ENCODE peak calls at places on chromosomes 4 and X, in nine cellular contexts. V is A673; C is left ventricle myocardium inferior; Q is activated T-helper 1 cell treated with anti-CD3 and anti-CD28 coated beads, Interleukin-2, amount 50 U/mL, for 16 hours; R is neural crest cell; Z is activated CD8-positive, alpha-beta memory T cell treated with anti-CD3 and anti-CD28 coated beads for 48 hours; K is kidney tubule cell; T is Jurkat, Clone E6-1; E is stimulated activated CD8-positive, alpha-beta memory T cell treated with anti-CD3 and anti-CD28 coated beads, Interleukin-15, amount 100 ng/mL, for 48 hours. X is an unnamed sample.

GRCh38 chr4:14827111-14827510 is 175.2 kb upstream of the CPEB2 start:
- DNase-seq in R (no peak), V (no peak), C (no peak), E (no peak), Z (no peak), Q (no peak), K (peak), T (no peak), X (no peak)

GRCh38 chrX:101176439-101176838 is 43.1 kb upstream of the DRP2 start:
- DNase-seq in K (no peak), R (no peak), Q (no peak), E (no peak), T (no peak), V (no peak), C (no peak), Z (no peak), X (no peak)

GRCh38 chr4:175891231-175891630 is 79.2 kb upstream of the GPM6A start:
- DNase-seq in Q (no peak), Z (no peak), K (no peak), V (no peak), C (no peak), R (no peak), E (no peak), T (no peak), X (peak)

GRCh38 chrX:37918168-37918567 is 70.8 kb upstream of the DYNLT3 start:
- DNase-seq in T (no peak), Q (no peak), C (no peak), R (no peak), E (no peak), Z (no peak), V (no peak), K (no peak), X (no peak)

GRCh38 chrX:140664939-140665338 is 44.6 kb upstream of the LINC00632 start:
- DNase-seq in V (peak), Z (no peak), T (peak), R (no peak), E (no peak), Q (no peak), K (peak), C (no peak), X (peak)

GRCh38 chrX:69031971-69032391 is 133.3 kb downstream of the PJA1 start:
- DNase-seq in V (no peak), Q (no peak), K (peak), Z (no peak), E (no peak), T (no peak), R (no peak), C (no peak), X (no peak)

GRCh38 chr4:40507977-40508376 is 121.7 kb downstream of the RBM47 start:
- DNase-seq in T (peak), Q (no peak), C (no peak), K (no peak), R (no peak), V (peak), E (no peak), Z (no peak), X (no peak)

GRCh38 chr4:51895816-51896408 is 53.0 kb downstream of the DCUN1D4 start:
- DNase-seq in C (peak), Z (peak), T (peak), Q (no peak), V (peak), E (peak), K (peak), R (peak), X (peak)

GRCh38 chr4:7897811-7898210 is 41.9 kb downstream of the AFAP1 start:
- DNase-seq in T (no peak), Q (no peak), E (no peak), V (no peak), C (no peak), K (no peak), R (no peak), Z (no peak), X (no peak)

GRCh38 chr4:183173580-183174526 is 74.8 kb downstream of the WWC2 start:
- DNase-seq in V (peak), E (no peak), R (no peak), K (no peak), Q (no peak), Z (no peak), C (no peak), T (no peak), X (no peak)

GRCh38 chrX:9566150-9566621 is 101.3 kb downstream of the TBL1X start:
- DNase-seq in T (peak), E (no peak), Q (no peak), K (peak), R (no peak), V (peak), Z (no peak), C (peak), X (peak)

GRCh38 chr4:1462009-1462767 is 55.9 kb upstream of the NKX1-1 start:
- DNase-seq in Z (no peak), E (no peak), T (no peak), R (no peak), K (no peak), Q (no peak), V (no peak), C (no peak), X (no peak)

GRCh38 chr4:147755567-147756295 is 23.8 kb downstream of the ARHGAP10 start:
- DNase-seq in R (no peak), K (no peak), Z (no peak), T (no peak), C (no peak), V (no peak), E (no peak), Q (no peak), X (no peak)

GRCh38 chr4:131978120-131978519 is 1171.0 kb upstream of the PCDH10 start:
- DNase-seq in Z (no peak), K (no peak), T (no peak), R (no peak), C (no peak), V (no peak), E (no peak), Q (no peak), X (no peak)